ENCODE peak calls at places on chromosomes 2 and 18, in nine cellular contexts. O is heart right ventricle; Y is psoas muscle; X is fibroblast of lung; S is CD8-positive, alpha-beta T cell; C is colonic mucosa; T is endodermal cell; G is stomach; B is breast epithelium. A is an unnamed sample.

GRCh38 chr2:23757686-23758433 is 169.1 kb downstream of the ATAD2B start:
- DNase-seq in G (no peak), B (no peak), C (peak; percentile 21), X (peak; percentile 91), Y (no peak), S (no peak), O (no peak), T (no peak), A (no peak)

GRCh38 chr18:63177822-63178525 is 141.6 kb downstream of the BCL2 start:
- DNase-seq in G (no peak), X (no peak), O (no peak), T (no peak), B (peak; percentile 56), C (peak; percentile 83), Y (peak; percentile 58), S (no peak), A (no peak)

GRCh38 chr2:201129044-201129505 is 13.1 kb downstream of the CFLAR start:
- DNase-seq in T (no peak), S (no peak), B (no peak), C (peak; percentile 86), X (peak; percentile 92), O (no peak), G (peak; percentile 59), Y (no peak), A (no peak)

GRCh38 chr2:218607436-218608115 is at the start of gene PLCD4:
- DNase-seq in S (no peak), T (peak; percentile 68), Y (peak; percentile 38), O (peak; percentile 15), G (no peak), B (no peak), C (peak; percentile 21), X (peak; percentile 79), A (peak; percentile 28)

GRCh38 chr2:71548589-71549485 is 95.5 kb downstream of the DYSF start:
- DNase-seq in O (peak; percentile 60), B (peak; percentile 40), C (peak; percentile 78), S (peak; percentile 38), Y (peak; percentile 78), T (peak; percentile 93), X (peak; percentile 38), G (peak; percentile 70), A (peak; percentile 77)

GRCh38 chr2:218019411-218020060 is 16.7 kb upstream of the TNS1 start:
- DNase-seq in C (no peak), S (no peak), G (no peak), X (no peak), O (no peak), B (no peak), Y (no peak), T (peak; percentile 68), A (no peak)

GRCh38 chr2:64485961-64486360 is 32.0 kb downstream of the LGALSL start:
- DNase-seq in S (no peak), G (no peak), X (no peak), T (peak; percentile 35), B (peak; percentile 29), C (no peak), Y (peak; percentile 22), O (peak; percentile 24), A (no peak)

GRCh38 chr2:113167115-113167932 is 6.4 kb upstream of the PSD4 start:
- DNase-seq in C (peak; percentile 82), Y (peak; percentile 39), G (peak; percentile 79), X (no peak), O (no peak), S (no peak), B (no peak), T (no peak), A (peak; percentile 97)

GRCh38 chr2:151730242-151730975 is 3.9 kb downstream of the NEB start:
- DNase-seq in B (no peak), S (no peak), C (no peak), Y (no peak), G (no peak), X (peak; percentile 71), T (no peak), O (no peak), A (no peak)

GRCh38 chr2:54483426-54483825 is 27.3 kb downstream of the SPTBN1 start:
- DNase-seq in S (no peak), O (no peak), X (peak; percentile 75), T (peak; percentile 91), B (no peak), C (no peak), G (no peak), Y (no peak), A (no peak)

GRCh38 chr2:55052087-55053061 is 2.1 kb upstream of the RTN4 start:
- DNase-seq in X (peak; percentile 48), T (no peak), O (no peak), C (no peak), S (no peak), Y (no peak), G (no peak), B (no peak), A (no peak)

GRCh38 chr2:222671259-222672067 is at the start of gene MOGAT1:
- DNase-seq in Y (peak; percentile 43), G (peak; percentile 56), O (peak; percentile 8), S (no peak), B (no peak), T (peak; percentile 92), C (peak; percentile 45), X (peak; percentile 24), A (peak; percentile 95)

GRCh38 chr2:98277156-98277859 is 68.9 kb upstream of the CNGA3 start:
- DNase-seq in S (no peak), Y (no peak), O (no peak), G (no peak), B (no peak), X (no peak), T (no peak), C (peak; percentile 66), A (no peak)

GRCh38 chr2:56209701-56210100 is 25.9 kb downstream of the CCDC85A start:
- DNase-seq in T (no peak), X (peak; percentile 57), O (no peak), S (no peak), G (no peak), B (no peak), C (no peak), Y (no peak), A (no peak)

GRCh38 chr18:51998711-51999110 is 341.3 kb upstream of the DCC start:
- DNase-seq in T (no peak), Y (no peak), O (no peak), C (no peak), S (no peak), G (no peak), B (no peak), X (no peak), A (no peak)

GRCh38 chr2:219724628-219725027 is 97.2 kb downstream of the SLC4A3 start:
- DNase-seq in O (no peak), X (no peak), C (no peak), Y (no peak), S (no peak), G (no peak), T (no peak), B (no peak), A (no peak)

GRCh38 chr2:219728993-219729487 is 101.6 kb downstream of the SLC4A3 start:
- DNase-seq in T (no peak), Y (no peak), O (no peak), X (peak; percentile 78), G (no peak), C (no peak), B (no peak), S (no peak), A (no peak)

GRCh38 chr2:219731173-219731572 is 103.7 kb downstream of the SLC4A3 start:
- DNase-seq in O (no peak), T (no peak), X (no peak), Y (no peak), S (no peak), C (no peak), B (no peak), G (no peak), A (no peak)

GRCh38 chr2:219726916-219727315 is 99.5 kb downstream of the SLC4A3 start:
- DNase-seq in O (no peak), S (no peak), X (no peak), T (peak; percentile 74), G (no peak), B (no peak), C (no peak), Y (no peak), A (no peak)

DNA sequence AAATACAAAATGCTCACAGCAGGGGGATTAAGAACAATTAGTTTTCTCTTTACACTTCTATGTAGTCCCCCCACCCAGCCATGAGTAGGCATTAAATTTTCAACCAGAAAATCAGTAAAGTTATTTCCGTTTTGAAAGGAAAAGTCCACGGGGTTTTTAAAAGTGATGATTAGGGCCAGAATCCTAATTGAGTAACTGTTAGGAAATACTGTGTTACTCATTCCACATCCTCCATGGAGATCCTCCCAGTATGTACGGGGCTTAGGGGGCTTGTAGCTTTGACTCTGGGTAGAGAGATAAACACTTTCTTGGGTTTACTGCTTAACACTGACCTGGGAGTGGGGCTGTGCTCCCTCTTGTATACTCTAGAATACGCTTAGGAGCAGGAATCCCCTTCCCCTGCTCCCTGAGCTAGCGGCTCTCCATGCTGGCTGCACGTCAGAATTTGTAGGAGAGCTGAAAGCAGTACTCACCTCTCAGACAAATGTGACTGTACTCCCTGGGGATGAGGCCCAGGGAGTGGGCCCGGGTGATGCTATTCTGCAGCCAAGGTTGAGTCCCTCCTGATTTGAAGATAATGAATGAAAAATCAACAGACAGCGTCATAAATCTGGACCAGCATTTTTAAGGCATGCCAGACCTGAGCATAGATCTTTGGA is 100.5 kb downstream of the SLC4A3 start:
- DNase-seq in C (no peak), X (no peak), G (no peak), Y (peak; percentile 28), B (no peak), S (no peak), T (no peak), O (no peak), A (no peak)
- TF ChIP-seq CTCF in C (no peak), X (no peak), G (no peak), Y (no peak), B (no peak), S (no peak), T (no peak), O (no peak), A (no peak)

GRCh38 chr2:206160124-206160806 is 570 bp downstream of the EEF1B2 start:
- DNase-seq in C (no peak), B (no peak), O (no peak), T (no peak), G (peak; percentile 63), Y (peak; percentile 61), X (no peak), S (no peak), A (peak; percentile 67)
- H3K4me1 ChIP-seq in C (no peaks in the 10 kb centered on the region), B (no peaks in the 10 kb centered on the region), O (peaks cover 43% of the 10 kb centered on the region), T (peaks cover 6% of the 10 kb centered on the region), G (peaks cover 55% of the 10 kb centered on the region), Y (peaks cover 28% of the 10 kb centered on the region), X (peaks cover 4% of the 10 kb centered on the region), S (peaks cover 30% of the 10 kb centered on the region), A (peaks cover 3% of the 10 kb centered on the region)

GRCh38 chr2:121319941-121320340 is 34.9 kb upstream of the TFCP2L1 start:
- DNase-seq in S (no peak), B (peak; percentile 12), G (no peak), Y (no peak), T (no peak), C (no peak), X (no peak), O (no peak), A (no peak)
- TF ChIP-seq CTCF in S (no peak), B (no peak), G (no peak), Y (no peak), T (no peak), C (no peak), X (no peak), O (no peak), A (no peak)

GRCh38 chr2:9256147-9256546 is 49.5 kb downstream of the ASAP2 start:
- DNase-seq in X (no peak), O (no peak), B (no peak), T (no peak), C (no peak), S (no peak), G (no peak), Y (no peak), A (no peak)
- H3K4me1 ChIP-seq in X (peaks cover 31% of the 10 kb centered on the region), O (peaks cover 81% of the 10 kb centered on the region), B (peaks cover 9% of the 10 kb centered on the region), T (no peaks in the 10 kb centered on the region), C (peaks cover 4% of the 10 kb centered on the region), S (no peaks in the 10 kb centered on the region), G (peaks cover 64% of the 10 kb centered on the region), Y (peaks cover 20% of the 10 kb centered on the region), A (no peaks in the 10 kb centered on the region)

A was measured in right lobe of liver.